ENCODE peak calls at places on chromosomes 7 and 10, in seven cellular contexts. V is IMR-90, B is heart left ventricle, F is transverse colon, G is esophagus squamous epithelium, I is HCT116, E is breast epithelium. H is an unnamed sample.

GRCh38 chr10:73629165-73629564 is 12.1 kb downstream of the MYOZ1 start:
- DNase-seq in E (no peak), V (no peak), B (no peak), I (no peak), F (no peak), G (no peak), H (no peak)

GRCh38 chr10:74213571-74214162 is 62.6 kb downstream of the ADK start:
- DNase-seq in F (peak; percentile 25), B (no peak), I (peak; percentile 35), G (no peak), E (no peak), V (peak; percentile 51), H (peak; percentile 18)

GRCh38 chr7:145692237-145692950 is 424.2 kb upstream of the CNTNAP2 start:
- DNase-seq in B (peak; percentile 62), I (no peak), G (no peak), E (no peak), V (peak; percentile 1), F (no peak), H (no peak)

GRCh38 chr7:148732862-148733261 is 34.2 kb downstream of the CUL1 start:
- DNase-seq in E (no peak), B (no peak), G (no peak), F (no peak), V (no peak), I (no peak), H (no peak)

GRCh38 chr10:113552723-113553122 is at the start of gene HABP2:
- DNase-seq in F (no peak), E (no peak), B (no peak), I (no peak), V (no peak), G (no peak), H (no peak)

GRCh38 chr7:2478800-2479199 is 2.6 kb upstream of the GRIFIN start:
- DNase-seq in B (no peak), G (no peak), V (no peak), I (no peak), F (no peak), E (no peak), H (peak; percentile 23)

GRCh38 chr10:93392111-93392510 is 90.0 kb downstream of the MYOF start:
- DNase-seq in I (no peak), G (no peak), E (no peak), F (no peak), B (no peak), V (peak; percentile 41), H (no peak)

GRCh38 chr10:97135464-97135863 is 50.3 kb downstream of the SLIT1 start:
- DNase-seq in G (no peak), E (no peak), V (no peak), F (no peak), B (no peak), I (no peak), H (no peak)

GRCh38 chr10:67539312-67539711 is 156.7 kb downstream of the CTNNA3 start:
- DNase-seq in B (no peak), G (no peak), V (peak; percentile 1), I (no peak), F (no peak), E (no peak), H (no peak)

GRCh38 chr10:100978896-100979185 is 8.5 kb downstream of the MRPL43 start:
- DNase-seq in F (no peak), V (no peak), G (no peak), I (no peak), E (no peak), B (no peak), H (no peak)

DNA sequence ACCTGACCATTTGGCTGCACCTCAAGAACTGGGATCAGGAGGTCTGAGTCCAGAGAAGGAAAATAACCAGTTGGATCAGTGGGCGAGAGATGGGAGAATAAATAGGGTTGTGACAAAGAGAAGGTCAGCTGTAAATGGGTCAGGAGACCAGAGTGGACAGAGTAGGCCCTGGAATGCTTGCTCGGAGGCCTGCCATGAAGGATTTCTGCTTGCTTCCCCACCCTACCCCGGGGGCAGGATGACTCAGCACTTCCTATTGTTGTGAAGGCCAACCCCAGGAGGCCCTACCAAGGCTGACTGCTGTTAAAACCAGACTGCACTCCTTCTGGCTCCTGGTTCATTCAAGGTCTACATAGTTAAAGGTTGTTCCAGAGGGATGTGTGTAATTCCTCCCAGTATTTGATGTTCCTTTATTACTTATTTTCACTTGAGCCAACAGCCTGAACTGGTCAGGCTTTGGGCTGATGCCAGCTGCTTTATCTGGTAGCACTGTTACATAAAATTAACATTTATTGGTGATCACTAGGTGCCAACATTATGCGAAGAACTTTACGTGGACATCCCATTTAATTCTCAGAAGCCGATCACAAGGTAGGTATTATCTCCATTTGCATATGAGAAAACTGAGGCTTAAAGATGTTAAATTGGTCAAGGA is 27.3 kb upstream of the IFRD1 start:
- DNase-seq in B (peak; percentile 82), G (no peak), F (peak; percentile 55), V (peak; percentile 81), I (peak; percentile 63), E (peak; percentile 90), H (peak; percentile 84)
- TF ChIP-seq POLR2A in B (no peak), G (no peak), F (no peak), V (no peak), I (no peak), E (no peak), H (no peak)

DNA sequence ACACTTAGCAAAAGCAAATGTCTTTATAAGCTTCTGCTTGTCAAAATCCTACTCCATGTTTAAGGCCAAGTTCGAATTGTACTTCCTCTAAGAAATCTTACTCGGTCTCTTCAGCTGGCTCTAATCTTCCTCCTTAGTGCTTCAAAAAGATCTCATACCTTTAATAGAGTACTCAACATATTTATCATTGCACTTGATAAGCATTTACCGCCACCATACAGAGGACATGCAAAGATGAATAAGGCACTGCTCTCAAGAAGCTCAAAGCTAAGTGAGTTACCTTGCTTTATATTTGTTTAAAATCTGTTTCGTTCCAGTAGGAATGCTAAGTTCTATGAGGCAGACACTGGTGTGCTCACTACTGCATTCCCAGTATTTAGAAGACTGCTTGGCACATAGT is 61.9 kb upstream of the DNAJB12 start:
- DNase-seq in E (no peak), G (no peak), F (no peak), V (no peak), I (no peak), B (no peak), H (no peak)
- H3K4me3 ChIP-seq in E (no peak overlapping the region), G (no peak overlapping the region), F (no peak overlapping the region), V (no peak overlapping the region), I (no peak overlapping the region), B (no peak overlapping the region), H (no peak overlapping the region)

DNA sequence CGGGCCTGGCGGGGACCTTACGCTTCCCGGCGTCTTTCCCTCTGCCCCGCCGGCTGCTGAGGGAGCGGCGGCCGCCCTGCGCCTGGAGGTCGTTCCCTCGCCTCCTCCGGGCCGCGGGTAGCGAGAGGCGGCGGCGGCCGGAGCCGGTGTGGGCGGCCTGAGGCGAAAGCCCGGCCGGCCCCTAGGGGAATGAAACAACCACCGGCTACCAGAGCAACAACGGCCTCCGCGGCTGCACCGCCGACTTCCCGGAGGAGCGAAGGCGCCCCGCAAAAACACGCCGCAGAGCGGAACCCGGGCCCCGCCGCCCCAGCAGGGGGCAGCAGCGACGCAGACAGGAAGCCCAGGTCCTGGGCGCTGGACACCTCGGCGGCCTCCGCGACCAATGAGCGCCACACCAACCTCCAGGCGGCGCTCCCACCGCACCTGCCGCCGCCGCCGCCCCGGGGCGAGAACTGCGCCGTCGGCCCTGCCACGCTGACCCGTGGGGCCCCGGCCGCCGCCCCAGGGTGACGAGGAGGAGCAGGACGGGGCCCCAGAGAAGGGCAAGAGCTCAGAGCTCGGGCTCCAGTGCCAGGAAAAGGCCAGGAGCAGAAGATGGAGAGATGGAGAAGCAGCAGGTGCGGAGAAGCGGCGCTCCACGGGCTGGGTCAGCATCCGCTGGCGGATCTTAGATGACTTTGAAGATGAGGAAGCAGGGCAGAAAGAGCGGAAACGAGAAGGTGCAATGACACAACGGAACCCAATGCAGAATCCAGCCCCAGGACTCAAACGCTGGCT is 10.4 kb upstream of the ACSM6 start:
- DNase-seq in B (peak; percentile 86), V (peak; percentile 71), E (peak; percentile 72), F (peak; percentile 92), I (peak; percentile 73), G (peak; percentile 18), H (peak; percentile 74)
- TF ChIP-seq POLR2A in B (peak; percentile 65), V (no peak), E (no peak), F (peak; percentile 52), I (no peak), G (no peak), H (no peak)

GRCh38 chr10:80662429-80663211 is 124.9 kb downstream of the SH2D4B start:
- DNase-seq in I (peak; percentile 61), B (peak; percentile 82), E (peak; percentile 56), F (peak; percentile 85), V (peak; percentile 71), G (peak; percentile 19), H (peak; percentile 58)
- H3K4me3 ChIP-seq in I (peak overlapping the region; percentile 39), B (no peak overlapping the region), E (peak overlapping the region; percentile 29), F (peak overlapping the region; percentile 19), V (no peak overlapping the region), G (no peak overlapping the region), H (no peak overlapping the region)

GRCh38 chr10:24953350-24954074 is 1.1 kb upstream of the PRTFDC1 start:
- DNase-seq in B (peak; percentile 29), V (peak; percentile 40), G (no peak), I (no peak), E (no peak), F (no peak), H (no peak)

GRCh38 chr10:24951201-24952145 is 933 bp downstream of the PRTFDC1 start:
- DNase-seq in I (no peak), E (peak; percentile 21), G (no peak), F (peak; percentile 49), V (no peak), B (peak; percentile 42), H (no peak)

GRCh38 chr10:24950439-24950838 is 2.0 kb downstream of the PRTFDC1 start:
- DNase-seq in F (no peak), B (no peak), V (no peak), E (no peak), I (no peak), G (no peak), H (no peak)

GRCh38 chr10:24952146-24952700 is at the start of gene PRTFDC1:
- DNase-seq in E (peak; percentile 23), I (no peak), F (peak; percentile 64), B (peak; percentile 43), V (no peak), G (no peak), H (peak; percentile 10)

DNA sequence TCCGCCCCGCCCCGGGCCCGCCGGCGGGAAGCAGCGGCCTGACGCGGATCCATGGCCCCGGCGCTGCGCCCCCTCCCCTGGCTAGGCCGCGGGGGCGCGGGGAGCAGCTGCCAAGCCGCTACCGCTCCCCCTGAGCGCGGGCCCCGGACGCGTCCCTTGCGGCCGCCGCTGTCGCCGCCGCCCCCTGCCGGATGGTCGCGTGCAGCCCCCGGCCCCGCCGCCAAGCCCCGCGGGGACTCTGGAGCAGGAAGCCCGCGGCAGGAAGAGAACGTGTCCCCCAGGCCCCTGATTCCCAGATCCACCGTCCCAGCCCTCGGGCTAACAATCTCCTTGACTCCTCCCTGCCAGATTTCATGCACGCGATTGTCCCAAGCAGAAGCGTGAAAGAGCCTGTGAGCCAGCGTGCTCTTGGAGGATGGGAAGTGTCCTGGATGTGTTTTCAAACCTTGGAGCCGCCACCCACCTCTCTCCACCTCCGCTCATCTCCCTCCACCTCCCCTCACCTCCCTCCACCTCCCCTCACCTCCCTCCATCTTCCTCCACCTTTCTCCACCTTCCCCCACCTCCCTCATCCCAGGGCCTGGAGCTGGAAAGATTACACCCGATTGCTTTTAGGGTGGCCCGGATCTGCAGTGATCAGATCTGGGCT is 419 bp upstream of the PRTFDC1 start:
- DNase-seq in F (peak; percentile 48), B (peak; percentile 47), G (no peak), E (peak; percentile 30), V (peak; percentile 56), I (no peak), H (peak; percentile 12)
- TF ChIP-seq POLR2A in F (no peak), B (no peak), G (no peak), E (no peak), V (no peak), I (no peak), H (no peak)

H was measured in prostate gland.